ENCODE peak calls at places on chromosomes 16 and 17, in ten cellular contexts. One of them, this sample, is unnamed.

GRCh38 chr17:311119-311848 is 41.3 kb downstream of the RPH3AL start:
- DNase-seq in NCI-H460: no peak
- DNase-seq in activated CD8-positive, alpha-beta T cell treated with anti-CD3 and anti-CD28 coated beads, Interleukin-2, amount 10 ng/mL, durations not matched to agents 7 days and 5 days: no peak
- DNase-seq in T follicular helper cell: no peak
- DNase-seq in activated CD4-positive, CD25-positive, alpha-beta regulatory T cell: no peak
- DNase-seq in NCI-H2081: no peak
- DNase-seq in iris pigment epithelial cell: no peak
- DNase-seq in T-cell: no peak
- DNase-seq in NCI-H345: no peak
- DNase-seq in GM20000: no peak
- DNase-seq in this sample: no peak

GRCh38 chr16:89710709-89711564 is 9.4 kb upstream of the SPATA2L start:
- DNase-seq in NCI-H460: no peak
- DNase-seq in T-cell: no peak
- DNase-seq in NCI-H345: no peak
- DNase-seq in iris pigment epithelial cell: no peak
- DNase-seq in activated CD4-positive, CD25-positive, alpha-beta regulatory T cell: no peak
- DNase-seq in GM20000: no peak
- DNase-seq in activated CD8-positive, alpha-beta T cell treated with anti-CD3 and anti-CD28 coated beads, Interleukin-2, amount 10 ng/mL, durations not matched to agents 7 days and 5 days: no peak
- DNase-seq in T follicular helper cell: no peak
- DNase-seq in NCI-H2081: no peak
- DNase-seq in this sample: no peak

GRCh38 chr16:5228369-5228768 is 130.8 kb upstream of the EEF2KMT start:
- DNase-seq in iris pigment epithelial cell: no peak
- DNase-seq in activated CD8-positive, alpha-beta T cell treated with anti-CD3 and anti-CD28 coated beads, Interleukin-2, amount 10 ng/mL, durations not matched to agents 7 days and 5 days: no peak
- DNase-seq in GM20000: no peak
- DNase-seq in NCI-H2081: no peak
- DNase-seq in NCI-H345: no peak
- DNase-seq in T follicular helper cell: no peak
- DNase-seq in activated CD4-positive, CD25-positive, alpha-beta regulatory T cell: no peak
- DNase-seq in NCI-H460: no peak
- DNase-seq in T-cell: no peak
- DNase-seq in this sample: no peak

GRCh38 chr17:30232015-30232821 is 3.3 kb downstream of the SLC6A4 start:
- DNase-seq in NCI-H460: no peak
- DNase-seq in NCI-H2081: peak
- DNase-seq in T follicular helper cell: no peak
- DNase-seq in iris pigment epithelial cell: no peak
- DNase-seq in GM20000: no peak
- DNase-seq in activated CD8-positive, alpha-beta T cell treated with anti-CD3 and anti-CD28 coated beads, Interleukin-2, amount 10 ng/mL, durations not matched to agents 7 days and 5 days: no peak
- DNase-seq in activated CD4-positive, CD25-positive, alpha-beta regulatory T cell: no peak
- DNase-seq in T-cell: no peak
- DNase-seq in NCI-H345: no peak
- DNase-seq in this sample: no peak

GRCh38 chr17:60941028-60941427 is 263.4 kb downstream of the BCAS3 start:
- DNase-seq in T follicular helper cell: no peak
- DNase-seq in iris pigment epithelial cell: peak
- DNase-seq in NCI-H2081: peak
- DNase-seq in NCI-H345: no peak
- DNase-seq in T-cell: no peak
- DNase-seq in activated CD4-positive, CD25-positive, alpha-beta regulatory T cell: no peak
- DNase-seq in activated CD8-positive, alpha-beta T cell treated with anti-CD3 and anti-CD28 coated beads, Interleukin-2, amount 10 ng/mL, durations not matched to agents 7 days and 5 days: no peak
- DNase-seq in GM20000: no peak
- DNase-seq in NCI-H460: peak
- DNase-seq in this sample: no peak

GRCh38 chr16:88703486-88704309 is 2.5 kb downstream of the RNF166 start:
- DNase-seq in activated CD8-positive, alpha-beta T cell treated with anti-CD3 and anti-CD28 coated beads, Interleukin-2, amount 10 ng/mL, durations not matched to agents 7 days and 5 days: peak
- DNase-seq in iris pigment epithelial cell: no peak
- DNase-seq in NCI-H345: no peak
- DNase-seq in T follicular helper cell: peak
- DNase-seq in NCI-H2081: no peak
- DNase-seq in T-cell: peak
- DNase-seq in GM20000: no peak
- DNase-seq in NCI-H460: no peak
- DNase-seq in activated CD4-positive, CD25-positive, alpha-beta regulatory T cell: peak
- DNase-seq in this sample: no peak

GRCh38 chr17:19411641-19412040 is 609 bp downstream of the RNF112 start:
- DNase-seq in NCI-H2081: no peak
- DNase-seq in NCI-H460: no peak
- DNase-seq in T follicular helper cell: no peak
- DNase-seq in GM20000: no peak
- DNase-seq in NCI-H345: no peak
- DNase-seq in T-cell: no peak
- DNase-seq in activated CD4-positive, CD25-positive, alpha-beta regulatory T cell: no peak
- DNase-seq in activated CD8-positive, alpha-beta T cell treated with anti-CD3 and anti-CD28 coated beads, Interleukin-2, amount 10 ng/mL, durations not matched to agents 7 days and 5 days: no peak
- DNase-seq in iris pigment epithelial cell: no peak
- DNase-seq in this sample: no peak

GRCh38 chr16:8905795-8906591 is 23.8 kb downstream of the LITAFD start:
- DNase-seq in NCI-H2081: no peak
- DNase-seq in activated CD4-positive, CD25-positive, alpha-beta regulatory T cell: no peak
- DNase-seq in T-cell: no peak
- DNase-seq in iris pigment epithelial cell: no peak
- DNase-seq in GM20000: no peak
- DNase-seq in NCI-H460: no peak
- DNase-seq in NCI-H345: no peak
- DNase-seq in T follicular helper cell: no peak
- DNase-seq in activated CD8-positive, alpha-beta T cell treated with anti-CD3 and anti-CD28 coated beads, Interleukin-2, amount 10 ng/mL, durations not matched to agents 7 days and 5 days: no peak
- DNase-seq in this sample: no peak

GRCh38 chr17:58470356-58470755 is 17.9 kb downstream of the HSF5 start:
- DNase-seq in NCI-H2081: no peak
- DNase-seq in GM20000: no peak
- DNase-seq in NCI-H460: no peak
- DNase-seq in T-cell: no peak
- DNase-seq in NCI-H345: no peak
- DNase-seq in T follicular helper cell: no peak
- DNase-seq in iris pigment epithelial cell: no peak
- DNase-seq in activated CD4-positive, CD25-positive, alpha-beta regulatory T cell: no peak
- DNase-seq in activated CD8-positive, alpha-beta T cell treated with anti-CD3 and anti-CD28 coated beads, Interleukin-2, amount 10 ng/mL, durations not matched to agents 7 days and 5 days: no peak
- DNase-seq in this sample: no peak

GRCh38 chr16:24013733-24014645 is 178.2 kb downstream of the PRKCB start:
- DNase-seq in GM20000: peak
- DNase-seq in NCI-H460: peak
- DNase-seq in iris pigment epithelial cell: no peak
- DNase-seq in activated CD8-positive, alpha-beta T cell treated with anti-CD3 and anti-CD28 coated beads, Interleukin-2, amount 10 ng/mL, durations not matched to agents 7 days and 5 days: peak
- DNase-seq in activated CD4-positive, CD25-positive, alpha-beta regulatory T cell: peak
- DNase-seq in NCI-H2081: peak
- DNase-seq in T follicular helper cell: peak
- DNase-seq in T-cell: peak
- DNase-seq in NCI-H345: peak
- DNase-seq in this sample: no peak

GRCh38 chr17:64096037-64096436 is 33.9 kb downstream of the ERN1 start:
- DNase-seq in T-cell: no peak
- DNase-seq in GM20000: no peak
- DNase-seq in activated CD4-positive, CD25-positive, alpha-beta regulatory T cell: no peak
- DNase-seq in NCI-H460: no peak
- DNase-seq in NCI-H345: no peak
- DNase-seq in iris pigment epithelial cell: no peak
- DNase-seq in NCI-H2081: no peak
- DNase-seq in activated CD8-positive, alpha-beta T cell treated with anti-CD3 and anti-CD28 coated beads, Interleukin-2, amount 10 ng/mL, durations not matched to agents 7 days and 5 days: no peak
- DNase-seq in T follicular helper cell: no peak
- DNase-seq in this sample: no peak

GRCh38 chr17:57599271-57600045 is 145.6 kb downstream of the CCDC182 start:
- DNase-seq in iris pigment epithelial cell: no peak
- DNase-seq in activated CD4-positive, CD25-positive, alpha-beta regulatory T cell: peak
- DNase-seq in activated CD8-positive, alpha-beta T cell treated with anti-CD3 and anti-CD28 coated beads, Interleukin-2, amount 10 ng/mL, durations not matched to agents 7 days and 5 days: peak
- DNase-seq in T follicular helper cell: no peak
- DNase-seq in T-cell: peak
- DNase-seq in NCI-H460: no peak
- DNase-seq in NCI-H2081: no peak
- DNase-seq in NCI-H345: no peak
- DNase-seq in GM20000: peak
- DNase-seq in this sample: no peak

GRCh38 chr17:80107231-80108021 is 6.0 kb downstream of the GAA start:
- DNase-seq in NCI-H2081: no peak
- DNase-seq in GM20000: no peak
- DNase-seq in NCI-H345: no peak
- DNase-seq in activated CD4-positive, CD25-positive, alpha-beta regulatory T cell: no peak
- DNase-seq in NCI-H460: no peak
- DNase-seq in activated CD8-positive, alpha-beta T cell treated with anti-CD3 and anti-CD28 coated beads, Interleukin-2, amount 10 ng/mL, durations not matched to agents 7 days and 5 days: no peak
- DNase-seq in iris pigment epithelial cell: no peak
- DNase-seq in T-cell: no peak
- DNase-seq in T follicular helper cell: no peak
- DNase-seq in this sample: no peak

GRCh38 chr17:73564856-73565255 is 79.4 kb downstream of the SDK2 start:
- DNase-seq in activated CD4-positive, CD25-positive, alpha-beta regulatory T cell: no peak
- DNase-seq in NCI-H460: no peak
- DNase-seq in GM20000: no peak
- DNase-seq in iris pigment epithelial cell: no peak
- DNase-seq in T follicular helper cell: no peak
- DNase-seq in T-cell: no peak
- DNase-seq in activated CD8-positive, alpha-beta T cell treated with anti-CD3 and anti-CD28 coated beads, Interleukin-2, amount 10 ng/mL, durations not matched to agents 7 days and 5 days: no peak
- DNase-seq in NCI-H2081: no peak
- DNase-seq in NCI-H345: no peak
- DNase-seq in this sample: no peak

GRCh38 chr16:76265434-76266045 is 11.7 kb upstream of the CNTNAP4 start:
- DNase-seq in NCI-H345: no peak
- DNase-seq in T-cell: no peak
- DNase-seq in T follicular helper cell: no peak
- DNase-seq in activated CD8-positive, alpha-beta T cell treated with anti-CD3 and anti-CD28 coated beads, Interleukin-2, amount 10 ng/mL, durations not matched to agents 7 days and 5 days: peak
- DNase-seq in activated CD4-positive, CD25-positive, alpha-beta regulatory T cell: no peak
- DNase-seq in iris pigment epithelial cell: peak
- DNase-seq in GM20000: peak
- DNase-seq in NCI-H460: peak
- DNase-seq in NCI-H2081: peak
- DNase-seq in this sample: no peak

GRCh38 chr16:9047689-9048301 is 43.6 kb upstream of the HAPSTR1 start:
- DNase-seq in T follicular helper cell: no peak
- DNase-seq in GM20000: peak
- DNase-seq in T-cell: no peak
- DNase-seq in NCI-H460: peak
- DNase-seq in activated CD8-positive, alpha-beta T cell treated with anti-CD3 and anti-CD28 coated beads, Interleukin-2, amount 10 ng/mL, durations not matched to agents 7 days and 5 days: peak
- DNase-seq in NCI-H345: peak
- DNase-seq in iris pigment epithelial cell: peak
- DNase-seq in activated CD4-positive, CD25-positive, alpha-beta regulatory T cell: no peak
- DNase-seq in NCI-H2081: peak
- DNase-seq in this sample: peak

GRCh38 chr17:7133424-7133823 is 18.8 kb upstream of the ASGR2 start:
- DNase-seq in NCI-H460: peak
- DNase-seq in T follicular helper cell: no peak
- DNase-seq in GM20000: no peak
- DNase-seq in activated CD8-positive, alpha-beta T cell treated with anti-CD3 and anti-CD28 coated beads, Interleukin-2, amount 10 ng/mL, durations not matched to agents 7 days and 5 days: peak
- DNase-seq in T-cell: no peak
- DNase-seq in NCI-H2081: no peak
- DNase-seq in NCI-H345: no peak
- DNase-seq in activated CD4-positive, CD25-positive, alpha-beta regulatory T cell: no peak
- DNase-seq in iris pigment epithelial cell: no peak
- DNase-seq in this sample: no peak

GRCh38 chr16:53084141-53084541 is 29.4 kb downstream of the CHD9 start:
- DNase-seq in activated CD8-positive, alpha-beta T cell treated with anti-CD3 and anti-CD28 coated beads, Interleukin-2, amount 10 ng/mL, durations not matched to agents 7 days and 5 days: no peak
- DNase-seq in NCI-H2081: no peak
- DNase-seq in T-cell: no peak
- DNase-seq in T follicular helper cell: no peak
- DNase-seq in GM20000: no peak
- DNase-seq in iris pigment epithelial cell: no peak
- DNase-seq in activated CD4-positive, CD25-positive, alpha-beta regulatory T cell: no peak
- DNase-seq in NCI-H345: no peak
- DNase-seq in NCI-H460: no peak
- DNase-seq in this sample: no peak

GRCh38 chr16:84144301-84144858 is 597 bp downstream of the HSDL1 start:
- DNase-seq in iris pigment epithelial cell: no peak
- DNase-seq in T follicular helper cell: peak
- DNase-seq in activated CD8-positive, alpha-beta T cell treated with anti-CD3 and anti-CD28 coated beads, Interleukin-2, amount 10 ng/mL, durations not matched to agents 7 days and 5 days: peak
- DNase-seq in NCI-H460: no peak
- DNase-seq in T-cell: peak
- DNase-seq in NCI-H345: peak
- DNase-seq in GM20000: peak
- DNase-seq in activated CD4-positive, CD25-positive, alpha-beta regulatory T cell: peak
- DNase-seq in NCI-H2081: no peak
- DNase-seq in this sample: no peak

GRCh38 chr16:73058221-73058615 is 10.3 kb upstream of the ZFHX3 start:
- DNase-seq in NCI-H460: no peak
- DNase-seq in activated CD8-positive, alpha-beta T cell treated with anti-CD3 and anti-CD28 coated beads, Interleukin-2, amount 10 ng/mL, durations not matched to agents 7 days and 5 days: peak
- DNase-seq in GM20000: peak
- DNase-seq in T-cell: no peak
- DNase-seq in NCI-H345: peak
- DNase-seq in T follicular helper cell: no peak
- DNase-seq in iris pigment epithelial cell: peak
- DNase-seq in NCI-H2081: no peak
- DNase-seq in activated CD4-positive, CD25-positive, alpha-beta regulatory T cell: no peak
- DNase-seq in this sample: peak

GRCh38 chr17:40100669-40101366 is 429 bp upstream of the NR1D1 start:
- DNase-seq in GM20000: peak
- DNase-seq in iris pigment epithelial cell: peak
- DNase-seq in NCI-H345: peak
- DNase-seq in activated CD8-positive, alpha-beta T cell treated with anti-CD3 and anti-CD28 coated beads, Interleukin-2, amount 10 ng/mL, durations not matched to agents 7 days and 5 days: peak
- DNase-seq in T follicular helper cell: peak
- DNase-seq in NCI-H460: peak
- DNase-seq in activated CD4-positive, CD25-positive, alpha-beta regulatory T cell: peak
- DNase-seq in NCI-H2081: peak
- DNase-seq in T-cell: peak
- DNase-seq in this sample: peak

GRCh38 chr17:40251576-40251975 is 32.5 kb downstream of the WIPF2 start:
- DNase-seq in NCI-H2081: peak
- DNase-seq in activated CD8-positive, alpha-beta T cell treated with anti-CD3 and anti-CD28 coated beads, Interleukin-2, amount 10 ng/mL, durations not matched to agents 7 days and 5 days: no peak
- DNase-seq in T follicular helper cell: no peak
- DNase-seq in iris pigment epithelial cell: peak
- DNase-seq in NCI-H345: no peak
- DNase-seq in activated CD4-positive, CD25-positive, alpha-beta regulatory T cell: no peak
- DNase-seq in NCI-H460: peak
- DNase-seq in T-cell: no peak
- DNase-seq in GM20000: no peak
- DNase-seq in this sample: peak

GRCh38 chr17:40605301-40605700 is 40.0 kb upstream of the CCR7 start:
- DNase-seq in T follicular helper cell: peak
- DNase-seq in T-cell: peak
- DNase-seq in iris pigment epithelial cell: no peak
- DNase-seq in NCI-H2081: no peak
- DNase-seq in NCI-H460: no peak
- DNase-seq in GM20000: no peak
- DNase-seq in NCI-H345: no peak
- DNase-seq in activated CD4-positive, CD25-positive, alpha-beta regulatory T cell: peak
- DNase-seq in activated CD8-positive, alpha-beta T cell treated with anti-CD3 and anti-CD28 coated beads, Interleukin-2, amount 10 ng/mL, durations not matched to agents 7 days and 5 days: peak
- DNase-seq in this sample: no peak

GRCh38 chr16:81189100-81189664 is 49.3 kb upstream of the BCO1 start:
- DNase-seq in activated CD4-positive, CD25-positive, alpha-beta regulatory T cell: no peak
- DNase-seq in GM20000: no peak
- DNase-seq in iris pigment epithelial cell: peak
- DNase-seq in T follicular helper cell: no peak
- DNase-seq in T-cell: no peak
- DNase-seq in NCI-H2081: no peak
- DNase-seq in NCI-H460: no peak
- DNase-seq in NCI-H345: no peak
- DNase-seq in activated CD8-positive, alpha-beta T cell treated with anti-CD3 and anti-CD28 coated beads, Interleukin-2, amount 10 ng/mL, durations not matched to agents 7 days and 5 days: no peak
- DNase-seq in this sample: no peak

GRCh38 chr17:82775033-82775823 is 23.4 kb downstream of the TBCD start:
- DNase-seq in activated CD4-positive, CD25-positive, alpha-beta regulatory T cell: no peak
- DNase-seq in T follicular helper cell: no peak
- DNase-seq in iris pigment epithelial cell: peak
- DNase-seq in T-cell: peak
- DNase-seq in NCI-H345: peak
- DNase-seq in GM20000: peak
- DNase-seq in activated CD8-positive, alpha-beta T cell treated with anti-CD3 and anti-CD28 coated beads, Interleukin-2, amount 10 ng/mL, durations not matched to agents 7 days and 5 days: peak
- DNase-seq in NCI-H460: peak
- DNase-seq in NCI-H2081: peak
- DNase-seq in this sample: no peak

GRCh38 chr17:69551212-69552010 is 136.9 kb downstream of the MAP2K6 start:
- DNase-seq in iris pigment epithelial cell: peak
- DNase-seq in NCI-H345: no peak
- DNase-seq in activated CD8-positive, alpha-beta T cell treated with anti-CD3 and anti-CD28 coated beads, Interleukin-2, amount 10 ng/mL, durations not matched to agents 7 days and 5 days: no peak
- DNase-seq in T follicular helper cell: no peak
- DNase-seq in GM20000: no peak
- DNase-seq in NCI-H2081: no peak
- DNase-seq in T-cell: no peak
- DNase-seq in NCI-H460: no peak
- DNase-seq in activated CD4-positive, CD25-positive, alpha-beta regulatory T cell: no peak
- DNase-seq in this sample: no peak

GRCh38 chr16:54193656-54194007 is 93.0 kb downstream of the IRX3 start:
- DNase-seq in GM20000: peak
- DNase-seq in T follicular helper cell: no peak
- DNase-seq in T-cell: peak
- DNase-seq in activated CD8-positive, alpha-beta T cell treated with anti-CD3 and anti-CD28 coated beads, Interleukin-2, amount 10 ng/mL, durations not matched to agents 7 days and 5 days: peak
- DNase-seq in activated CD4-positive, CD25-positive, alpha-beta regulatory T cell: no peak
- DNase-seq in NCI-H2081: peak
- DNase-seq in NCI-H345: peak
- DNase-seq in iris pigment epithelial cell: peak
- DNase-seq in NCI-H460: peak
- DNase-seq in this sample: no peak

GRCh38 chr17:40551091-40551873 is 14.0 kb downstream of the CCR7 start:
- DNase-seq in GM20000: no peak
- DNase-seq in NCI-H345: no peak
- DNase-seq in NCI-H460: peak
- DNase-seq in activated CD8-positive, alpha-beta T cell treated with anti-CD3 and anti-CD28 coated beads, Interleukin-2, amount 10 ng/mL, durations not matched to agents 7 days and 5 days: peak
- DNase-seq in NCI-H2081: no peak
- DNase-seq in T follicular helper cell: no peak
- DNase-seq in iris pigment epithelial cell: peak
- DNase-seq in activated CD4-positive, CD25-positive, alpha-beta regulatory T cell: no peak
- DNase-seq in T-cell: no peak
- DNase-seq in this sample: peak

This sample was measured in T1000.